ENCODE peak calls at places on chromosomes 16 and 17, in nine cellular contexts. One of them, this sample, is unnamed.

GRCh38 chr17:40327735-40328385 is 18.9 kb downstream of the RARA start:
- DNase-seq in OCI-LY7: no peak
- DNase-seq in AG10803: no peak
- DNase-seq in prostate gland: no peak
- DNase-seq in RWPE1: no peak
- DNase-seq in B cell: no peak
- DNase-seq in retinal pigment epithelial cell: no peak
- DNase-seq in fibroblast of pulmonary artery: no peak
- DNase-seq in PC-9: peak; percentile 17
- DNase-seq in this sample: no peak

GRCh38 chr16:86199182-86199581 is 300.2 kb downstream of the IRF8 start:
- DNase-seq in B cell: no peak
- DNase-seq in prostate gland: no peak
- DNase-seq in retinal pigment epithelial cell: no peak
- DNase-seq in fibroblast of pulmonary artery: no peak
- DNase-seq in PC-9: no peak
- DNase-seq in AG10803: no peak
- DNase-seq in OCI-LY7: no peak
- DNase-seq in RWPE1: no peak
- DNase-seq in this sample: no peak

GRCh38 chr16:26078971-26079370 is 387.2 kb downstream of the HS3ST4 start:
- DNase-seq in retinal pigment epithelial cell: no peak
- DNase-seq in fibroblast of pulmonary artery: no peak
- DNase-seq in AG10803: no peak
- DNase-seq in PC-9: no peak
- DNase-seq in B cell: no peak
- DNase-seq in RWPE1: no peak
- DNase-seq in prostate gland: no peak
- DNase-seq in OCI-LY7: no peak
- DNase-seq in this sample: no peak

GRCh38 chr16:68084504-68085258 is 489 bp upstream of the NFATC3 start:
- DNase-seq in AG10803: peak; percentile 69
- DNase-seq in fibroblast of pulmonary artery: peak; percentile 61
- DNase-seq in B cell: peak; percentile 86
- DNase-seq in PC-9: no peak
- DNase-seq in retinal pigment epithelial cell: no peak
- DNase-seq in RWPE1: peak; percentile 97
- DNase-seq in OCI-LY7: peak; percentile 93
- DNase-seq in prostate gland: peak; percentile 81
- DNase-seq in this sample: peak; percentile 86

GRCh38 chr17:42751628-42752027 is 6.8 kb upstream of the EZH1 start:
- DNase-seq in prostate gland: no peak
- DNase-seq in retinal pigment epithelial cell: no peak
- DNase-seq in fibroblast of pulmonary artery: peak; percentile 70
- DNase-seq in RWPE1: no peak
- DNase-seq in AG10803: no peak
- DNase-seq in B cell: no peak
- DNase-seq in OCI-LY7: no peak
- DNase-seq in PC-9: no peak
- DNase-seq in this sample: no peak

GRCh38 chr16:10938844-10939648 is 3.2 kb downstream of the DEXI start:
- DNase-seq in RWPE1: no peak
- DNase-seq in PC-9: no peak
- DNase-seq in B cell: no peak
- DNase-seq in fibroblast of pulmonary artery: no peak
- DNase-seq in OCI-LY7: no peak
- DNase-seq in prostate gland: no peak
- DNase-seq in AG10803: no peak
- DNase-seq in retinal pigment epithelial cell: no peak
- DNase-seq in this sample: no peak

GRCh38 chr17:55237268-55237667 is 27.5 kb upstream of the HLF start:
- DNase-seq in prostate gland: no peak
- DNase-seq in AG10803: peak; percentile 10
- DNase-seq in retinal pigment epithelial cell: no peak
- DNase-seq in B cell: no peak
- DNase-seq in fibroblast of pulmonary artery: no peak
- DNase-seq in PC-9: no peak
- DNase-seq in OCI-LY7: peak; percentile 20
- DNase-seq in RWPE1: no peak
- DNase-seq in this sample: no peak

GRCh38 chr17:44115585-44116415 is 7.6 kb downstream of the HDAC5 start:
- DNase-seq in PC-9: no peak
- DNase-seq in fibroblast of pulmonary artery: peak; percentile 51
- DNase-seq in retinal pigment epithelial cell: no peak
- DNase-seq in OCI-LY7: no peak
- DNase-seq in prostate gland: no peak
- DNase-seq in RWPE1: no peak
- DNase-seq in AG10803: peak; percentile 36
- DNase-seq in B cell: peak; percentile 59
- DNase-seq in this sample: peak; percentile 70

GRCh38 chr17:2418572-2418971 is 17.7 kb upstream of the MNT start:
- DNase-seq in fibroblast of pulmonary artery: no peak
- DNase-seq in B cell: no peak
- DNase-seq in prostate gland: no peak
- DNase-seq in PC-9: no peak
- DNase-seq in AG10803: peak; percentile 64
- DNase-seq in retinal pigment epithelial cell: no peak
- DNase-seq in RWPE1: no peak
- DNase-seq in OCI-LY7: no peak
- DNase-seq in this sample: no peak

GRCh38 chr17:61349350-61349749 is 50.3 kb upstream of the TBX2 start:
- DNase-seq in RWPE1: no peak
- DNase-seq in PC-9: no peak
- DNase-seq in retinal pigment epithelial cell: no peak
- DNase-seq in fibroblast of pulmonary artery: no peak
- DNase-seq in B cell: no peak
- DNase-seq in prostate gland: no peak
- DNase-seq in OCI-LY7: no peak
- DNase-seq in AG10803: no peak
- DNase-seq in this sample: no peak
- TF ChIP-seq CTCF in RWPE1: no peak
- TF ChIP-seq CTCF in PC-9: peak; percentile 18
- TF ChIP-seq CTCF in retinal pigment epithelial cell: peak; percentile 50
- TF ChIP-seq CTCF in fibroblast of pulmonary artery: peak; percentile 32
- TF ChIP-seq CTCF in B cell: peak; percentile 15
- TF ChIP-seq CTCF in prostate gland: no peak
- TF ChIP-seq CTCF in OCI-LY7: peak; percentile 37
- TF ChIP-seq CTCF in AG10803: peak; percentile 39
- TF ChIP-seq CTCF in this sample: no peak

DNA sequence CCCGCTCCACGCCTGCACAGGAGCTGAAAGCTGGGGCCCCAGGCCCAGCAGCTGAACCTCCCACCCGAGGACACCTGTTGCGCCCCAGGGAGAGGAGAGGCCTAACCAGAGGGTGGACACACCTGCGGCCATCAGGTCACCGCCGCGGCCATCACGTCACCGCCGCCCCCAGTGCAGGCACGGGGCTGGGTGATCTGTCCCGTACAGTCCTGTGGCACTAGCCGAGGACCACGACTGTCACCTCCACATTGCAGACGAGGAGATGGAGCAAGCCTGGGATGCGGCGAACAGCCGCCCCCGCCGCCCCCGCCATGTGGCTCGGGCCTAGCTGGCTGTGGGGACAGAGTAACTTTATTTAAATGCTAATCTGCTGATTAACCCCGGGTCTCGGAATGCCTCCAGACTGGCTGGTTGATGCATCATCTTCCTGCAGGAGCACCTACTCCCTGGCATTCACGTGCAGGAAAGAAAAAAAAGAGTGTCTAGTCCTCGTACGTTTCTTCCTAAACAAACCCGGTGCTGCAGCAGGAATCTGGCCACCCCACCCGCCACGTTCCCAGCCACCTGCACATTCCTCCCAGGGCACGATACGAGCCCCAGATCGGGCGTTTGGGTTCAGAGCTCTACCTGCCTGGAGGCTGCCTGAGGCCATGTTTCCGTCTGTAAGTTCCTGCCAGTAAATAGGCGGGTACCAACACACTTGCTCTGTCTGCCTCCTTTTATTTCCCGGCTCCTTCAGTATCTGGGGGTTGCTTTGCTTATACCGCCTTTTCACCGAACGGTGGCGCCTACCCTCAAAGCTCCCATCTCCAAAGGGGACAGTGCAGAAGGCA is 29.9 kb downstream of the PIEZO1 start:
- DNase-seq in fibroblast of pulmonary artery: peak; percentile 50
- DNase-seq in RWPE1: peak; percentile 82
- DNase-seq in prostate gland: peak; percentile 42
- DNase-seq in AG10803: peak; percentile 60
- DNase-seq in PC-9: peak; percentile 96
- DNase-seq in OCI-LY7: peak; percentile 43
- DNase-seq in retinal pigment epithelial cell: no peak
- DNase-seq in B cell: peak; percentile 46
- DNase-seq in this sample: peak; percentile 54
- TF ChIP-seq CTCF in fibroblast of pulmonary artery: peak; percentile 55
- TF ChIP-seq CTCF in RWPE1: peak; percentile 40
- TF ChIP-seq CTCF in prostate gland: peak; percentile 41
- TF ChIP-seq CTCF in AG10803: peak; percentile 46
- TF ChIP-seq CTCF in PC-9: peak; percentile 80
- TF ChIP-seq CTCF in OCI-LY7: peak; percentile 69
- TF ChIP-seq CTCF in retinal pigment epithelial cell: peak; percentile 48
- TF ChIP-seq CTCF in B cell: no peak
- TF ChIP-seq CTCF in this sample: peak; percentile 38

DNA sequence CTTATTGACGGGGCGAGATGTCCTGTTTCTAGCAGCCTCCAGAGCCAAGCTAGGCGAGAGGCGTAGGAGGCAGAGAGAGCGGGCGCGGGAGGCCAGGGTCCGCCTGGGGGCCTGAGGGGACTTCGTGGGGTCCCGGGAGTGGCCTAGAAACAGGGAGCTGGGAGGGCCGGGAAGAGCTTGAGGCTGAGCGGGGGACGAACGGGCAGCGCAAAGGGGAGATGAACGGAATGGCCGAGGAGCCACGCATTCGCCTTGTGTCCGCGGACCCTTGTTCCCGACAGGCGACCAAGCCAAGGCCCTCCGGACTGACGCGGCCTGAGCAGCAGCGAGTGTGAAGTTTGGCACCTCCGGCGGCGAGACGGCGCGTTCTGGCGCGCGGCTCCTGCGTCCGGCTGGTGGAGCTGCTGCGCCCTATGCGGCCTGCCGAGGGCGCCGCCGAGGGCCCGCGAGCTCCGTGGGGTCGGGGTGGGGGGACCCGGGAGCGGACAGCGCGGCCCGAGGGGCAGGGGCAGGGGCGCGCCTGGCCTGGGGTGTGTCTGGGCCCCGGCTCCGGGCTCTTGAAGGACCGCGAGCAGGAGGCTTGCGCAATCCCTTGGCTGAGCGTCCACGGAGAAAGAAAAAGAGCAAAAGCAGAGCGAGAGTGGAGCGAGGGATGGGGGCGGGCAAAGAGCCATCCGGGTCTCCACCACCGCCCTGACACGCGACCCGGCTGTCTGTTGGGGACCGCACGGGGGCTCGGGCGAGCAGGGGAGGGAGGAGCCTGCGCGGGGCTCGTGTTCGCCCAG is 1.2 kb upstream of the CBX4 start:
- DNase-seq in retinal pigment epithelial cell: no peak
- DNase-seq in RWPE1: no peak
- DNase-seq in fibroblast of pulmonary artery: peak; percentile 64
- DNase-seq in prostate gland: peak; percentile 72
- DNase-seq in B cell: no peak
- DNase-seq in OCI-LY7: no peak
- DNase-seq in AG10803: peak; percentile 52
- DNase-seq in PC-9: no peak
- DNase-seq in this sample: no peak
- TF ChIP-seq CTCF in retinal pigment epithelial cell: peak; percentile 28
- TF ChIP-seq CTCF in RWPE1: no peak
- TF ChIP-seq CTCF in fibroblast of pulmonary artery: no peak
- TF ChIP-seq CTCF in prostate gland: peak; percentile 31
- TF ChIP-seq CTCF in B cell: no peak
- TF ChIP-seq CTCF in OCI-LY7: no peak
- TF ChIP-seq CTCF in AG10803: no peak
- TF ChIP-seq CTCF in PC-9: no peak
- TF ChIP-seq CTCF in this sample: no peak

GRCh38 chr16:8893426-8893825 is 11.3 kb downstream of the LITAFD start:
- DNase-seq in retinal pigment epithelial cell: no peak
- DNase-seq in prostate gland: no peak
- DNase-seq in AG10803: no peak
- DNase-seq in OCI-LY7: no peak
- DNase-seq in B cell: no peak
- DNase-seq in RWPE1: no peak
- DNase-seq in fibroblast of pulmonary artery: no peak
- DNase-seq in PC-9: no peak
- DNase-seq in this sample: no peak
- TF ChIP-seq CTCF in retinal pigment epithelial cell: no peak
- TF ChIP-seq CTCF in prostate gland: no peak
- TF ChIP-seq CTCF in AG10803: no peak
- TF ChIP-seq CTCF in OCI-LY7: no peak
- TF ChIP-seq CTCF in B cell: no peak
- TF ChIP-seq CTCF in RWPE1: no peak
- TF ChIP-seq CTCF in fibroblast of pulmonary artery: no peak
- TF ChIP-seq CTCF in PC-9: no peak
- TF ChIP-seq CTCF in this sample: no peak

DNA sequence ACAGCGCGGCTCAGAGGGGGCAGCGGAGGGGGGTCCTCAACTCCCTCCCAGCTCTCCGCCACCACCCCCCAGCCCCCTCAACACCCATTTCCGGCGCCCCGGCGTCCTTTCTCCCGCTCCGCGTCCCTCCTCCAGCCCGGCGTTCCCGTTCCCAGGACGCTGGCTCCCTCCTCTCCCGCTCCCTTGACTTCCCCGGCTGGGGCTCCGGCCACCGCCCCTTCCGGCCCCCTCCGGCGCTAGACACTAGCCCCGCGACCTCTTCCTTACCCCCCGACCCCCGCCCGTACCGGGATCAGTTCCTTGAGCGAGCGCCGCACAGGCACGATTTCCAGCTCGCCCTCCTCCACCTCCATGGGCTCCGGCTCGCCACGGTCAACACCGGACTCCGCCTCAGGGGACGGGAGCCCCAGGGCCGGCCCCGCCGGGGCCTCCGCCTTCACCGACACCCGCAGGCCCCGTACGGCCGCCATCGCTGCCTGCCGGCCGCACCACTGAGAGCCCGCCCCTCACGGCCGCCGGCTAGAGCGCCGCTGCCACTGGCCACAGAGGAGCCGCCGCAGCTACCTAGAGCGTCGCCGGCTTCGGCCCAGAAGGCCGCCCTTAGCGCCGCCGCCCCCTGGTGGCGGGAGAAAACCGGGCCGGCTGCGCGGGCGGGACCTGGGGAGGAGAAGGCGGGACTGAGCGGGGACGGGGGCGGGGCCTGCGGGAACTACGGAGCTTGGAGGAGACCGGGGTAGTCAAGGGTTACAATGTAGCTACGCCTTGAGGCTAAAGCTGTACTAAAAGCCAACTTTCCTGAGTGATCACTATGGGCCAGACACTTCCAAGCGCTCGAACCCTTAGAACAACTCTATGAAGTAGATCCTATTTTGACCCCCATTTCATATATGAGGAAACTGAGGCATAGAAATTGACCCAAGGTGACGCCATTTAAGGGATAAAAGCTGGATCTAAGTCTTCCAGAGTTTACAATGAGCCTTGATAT is at the start of gene NCBP3:
- DNase-seq in B cell: peak; percentile 97
- DNase-seq in OCI-LY7: peak; percentile 96
- DNase-seq in prostate gland: peak; percentile 86
- DNase-seq in AG10803: peak; percentile 93
- DNase-seq in PC-9: peak; percentile 83
- DNase-seq in RWPE1: peak; percentile 93
- DNase-seq in fibroblast of pulmonary artery: peak; percentile 95
- DNase-seq in retinal pigment epithelial cell: peak; percentile 56
- DNase-seq in this sample: peak; percentile 84
- TF ChIP-seq CTCF in B cell: peak; percentile 90
- TF ChIP-seq CTCF in OCI-LY7: peak; percentile 87
- TF ChIP-seq CTCF in prostate gland: peak; percentile 98
- TF ChIP-seq CTCF in AG10803: peak; percentile 62
- TF ChIP-seq CTCF in PC-9: peak; percentile 95
- TF ChIP-seq CTCF in RWPE1: peak; percentile 96
- TF ChIP-seq CTCF in fibroblast of pulmonary artery: peak; percentile 55
- TF ChIP-seq CTCF in retinal pigment epithelial cell: peak; percentile 82
- TF ChIP-seq CTCF in this sample: peak; percentile 41